ENCODE peak calls at places on chromosome 15, in eight cellular contexts. One of them, this sample, is unnamed.

GRCh38 chr15:57668074-57668473 is 38.4 kb upstream of the POLR2M start:
- DNase-seq in effector CD8-positive, alpha-beta T cell: no peak
- DNase-seq in KBM-7: no peak
- DNase-seq in activated naive CD8-positive, alpha-beta T cell treated with anti-CD3 and anti-CD28 coated beads for 36 hours: no peak
- DNase-seq in stimulated activated CD8-positive, alpha-beta memory T cell treated with anti-CD3 and anti-CD28 coated beads, Interleukin-7, amount 100 ng/mL, for 4 hours: no peak
- DNase-seq in HFFc6: no peak
- DNase-seq in posterior cingulate gyrus: no peak
- DNase-seq in NCI-H2107: no peak
- DNase-seq in this sample: no peak

GRCh38 chr15:39236375-39236774 is 344.5 kb upstream of the THBS1 start:
- DNase-seq in HFFc6: no peak
- DNase-seq in KBM-7: no peak
- DNase-seq in activated naive CD8-positive, alpha-beta T cell treated with anti-CD3 and anti-CD28 coated beads for 36 hours: no peak
- DNase-seq in posterior cingulate gyrus: no peak
- DNase-seq in NCI-H2107: no peak
- DNase-seq in stimulated activated CD8-positive, alpha-beta memory T cell treated with anti-CD3 and anti-CD28 coated beads, Interleukin-7, amount 100 ng/mL, for 4 hours: no peak
- DNase-seq in effector CD8-positive, alpha-beta T cell: no peak
- DNase-seq in this sample: no peak

GRCh38 chr15:67815036-67815592 is 10.2 kb upstream of the SKOR1 start:
- DNase-seq in effector CD8-positive, alpha-beta T cell: no peak
- DNase-seq in activated naive CD8-positive, alpha-beta T cell treated with anti-CD3 and anti-CD28 coated beads for 36 hours: no peak
- DNase-seq in HFFc6: no peak
- DNase-seq in posterior cingulate gyrus: no peak
- DNase-seq in stimulated activated CD8-positive, alpha-beta memory T cell treated with anti-CD3 and anti-CD28 coated beads, Interleukin-7, amount 100 ng/mL, for 4 hours: no peak
- DNase-seq in NCI-H2107: no peak
- DNase-seq in KBM-7: no peak
- DNase-seq in this sample: no peak

GRCh38 chr15:101490408-101490891 is 943 bp upstream of the PCSK6 start:
- DNase-seq in stimulated activated CD8-positive, alpha-beta memory T cell treated with anti-CD3 and anti-CD28 coated beads, Interleukin-7, amount 100 ng/mL, for 4 hours: no peak
- DNase-seq in activated naive CD8-positive, alpha-beta T cell treated with anti-CD3 and anti-CD28 coated beads for 36 hours: no peak
- DNase-seq in KBM-7: no peak
- DNase-seq in effector CD8-positive, alpha-beta T cell: no peak
- DNase-seq in posterior cingulate gyrus: no peak
- DNase-seq in NCI-H2107: no peak
- DNase-seq in HFFc6: no peak
- DNase-seq in this sample: no peak

GRCh38 chr15:63718590-63719035 is 115.1 kb downstream of the HERC1 start:
- DNase-seq in KBM-7: no peak
- DNase-seq in effector CD8-positive, alpha-beta T cell: no peak
- DNase-seq in activated naive CD8-positive, alpha-beta T cell treated with anti-CD3 and anti-CD28 coated beads for 36 hours: no peak
- DNase-seq in posterior cingulate gyrus: no peak
- DNase-seq in HFFc6: peak
- DNase-seq in stimulated activated CD8-positive, alpha-beta memory T cell treated with anti-CD3 and anti-CD28 coated beads, Interleukin-7, amount 100 ng/mL, for 4 hours: no peak
- DNase-seq in NCI-H2107: no peak
- DNase-seq in this sample: peak

GRCh38 chr15:33200903-33201302 is 6.4 kb upstream of the FMN1 start:
- DNase-seq in KBM-7: no peak
- DNase-seq in stimulated activated CD8-positive, alpha-beta memory T cell treated with anti-CD3 and anti-CD28 coated beads, Interleukin-7, amount 100 ng/mL, for 4 hours: no peak
- DNase-seq in activated naive CD8-positive, alpha-beta T cell treated with anti-CD3 and anti-CD28 coated beads for 36 hours: no peak
- DNase-seq in HFFc6: no peak
- DNase-seq in effector CD8-positive, alpha-beta T cell: no peak
- DNase-seq in posterior cingulate gyrus: no peak
- DNase-seq in NCI-H2107: no peak
- DNase-seq in this sample: no peak

GRCh38 chr15:33735637-33736247 is 232.6 kb upstream of the CHRM5 start:
- DNase-seq in HFFc6: no peak
- DNase-seq in NCI-H2107: peak
- DNase-seq in activated naive CD8-positive, alpha-beta T cell treated with anti-CD3 and anti-CD28 coated beads for 36 hours: no peak
- DNase-seq in stimulated activated CD8-positive, alpha-beta memory T cell treated with anti-CD3 and anti-CD28 coated beads, Interleukin-7, amount 100 ng/mL, for 4 hours: no peak
- DNase-seq in KBM-7: peak
- DNase-seq in posterior cingulate gyrus: no peak
- DNase-seq in effector CD8-positive, alpha-beta T cell: no peak
- DNase-seq in this sample: peak

GRCh38 chr15:32668942-32669341 is 27.4 kb downstream of the SCG5 start:
- DNase-seq in activated naive CD8-positive, alpha-beta T cell treated with anti-CD3 and anti-CD28 coated beads for 36 hours: no peak
- DNase-seq in NCI-H2107: no peak
- DNase-seq in effector CD8-positive, alpha-beta T cell: no peak
- DNase-seq in posterior cingulate gyrus: no peak
- DNase-seq in stimulated activated CD8-positive, alpha-beta memory T cell treated with anti-CD3 and anti-CD28 coated beads, Interleukin-7, amount 100 ng/mL, for 4 hours: no peak
- DNase-seq in HFFc6: no peak
- DNase-seq in KBM-7: no peak
- DNase-seq in this sample: no peak

GRCh38 chr15:64527263-64527984 is 67.0 kb downstream of the ZNF609 start:
- DNase-seq in NCI-H2107: no peak
- DNase-seq in effector CD8-positive, alpha-beta T cell: no peak
- DNase-seq in KBM-7: peak
- DNase-seq in posterior cingulate gyrus: no peak
- DNase-seq in HFFc6: peak
- DNase-seq in activated naive CD8-positive, alpha-beta T cell treated with anti-CD3 and anti-CD28 coated beads for 36 hours: no peak
- DNase-seq in stimulated activated CD8-positive, alpha-beta memory T cell treated with anti-CD3 and anti-CD28 coated beads, Interleukin-7, amount 100 ng/mL, for 4 hours: no peak
- DNase-seq in this sample: peak

GRCh38 chr15:38455096-38455495 is 1.2 kb downstream of the FAM98B start:
- DNase-seq in stimulated activated CD8-positive, alpha-beta memory T cell treated with anti-CD3 and anti-CD28 coated beads, Interleukin-7, amount 100 ng/mL, for 4 hours: no peak
- DNase-seq in HFFc6: peak
- DNase-seq in effector CD8-positive, alpha-beta T cell: no peak
- DNase-seq in NCI-H2107: no peak
- DNase-seq in KBM-7: peak
- DNase-seq in posterior cingulate gyrus: no peak
- DNase-seq in activated naive CD8-positive, alpha-beta T cell treated with anti-CD3 and anti-CD28 coated beads for 36 hours: no peak
- DNase-seq in this sample: peak

GRCh38 chr15:58260911-58261267 is 122.7 kb downstream of the AQP9 start:
- DNase-seq in HFFc6: peak
- DNase-seq in activated naive CD8-positive, alpha-beta T cell treated with anti-CD3 and anti-CD28 coated beads for 36 hours: no peak
- DNase-seq in KBM-7: no peak
- DNase-seq in stimulated activated CD8-positive, alpha-beta memory T cell treated with anti-CD3 and anti-CD28 coated beads, Interleukin-7, amount 100 ng/mL, for 4 hours: no peak
- DNase-seq in NCI-H2107: peak
- DNase-seq in effector CD8-positive, alpha-beta T cell: no peak
- DNase-seq in posterior cingulate gyrus: no peak
- DNase-seq in this sample: peak

This sample was measured in AG08395.